ENCODE peak calls at places on chromosomes 12 and 14, in seven cellular contexts. E, S, Q, O, X, N and M are unnamed samples.
A peak's percentile ranks its signal among the peaks of the same experiment; 100 is the strongest.

GRCh38 chr14:104724981-104725771 is 1.1 kb downstream of the ADSS1 start:
- DNase-seq in E (no peak), S (no peak), Q (no peak), O (no peak), X (no peak), N (peak; percentile 85), M (peak; percentile 70)

GRCh38 chr14:87566986-87567385 is 426.0 kb downstream of the GALC start:
- DNase-seq in E (no peak), S (no peak), Q (no peak), O (no peak), X (no peak), N (no peak), M (no peak)

GRCh38 chr12:50947932-50948331 is 4.4 kb upstream of the HIGD1C start:
- DNase-seq in E (no peak), S (no peak), Q (no peak), O (no peak), X (no peak), N (no peak), M (no peak)

GRCh38 chr14:85531141-85531593 is 1.2 kb downstream of the FLRT2 start:
- DNase-seq in E (no peak), S (no peak), Q (no peak), O (no peak), X (peak; percentile 62), N (peak; percentile 44), M (peak; percentile 37)

GRCh38 chr12:74337951-74338350 is 199.7 kb upstream of the ATXN7L3B start:
- DNase-seq in E (no peak), S (no peak), Q (no peak), O (peak; percentile 29), X (no peak), N (no peak), M (no peak)

GRCh38 chr12:86228656-86229055 is 27.5 kb downstream of the MGAT4C start:
- DNase-seq in E (no peak), S (no peak), Q (no peak), O (no peak), X (no peak), N (no peak), M (no peak)

GRCh38 chr14:55780156-55780946 is 200.3 kb downstream of the KTN1 start:
- DNase-seq in E (no peak), S (no peak), Q (peak; percentile 38), O (peak; percentile 35), X (no peak), N (peak; percentile 35), M (peak; percentile 21)

GRCh38 chr12:57452181-57452936 is 2.7 kb upstream of the INHBE start:
- DNase-seq in E (no peak), S (no peak), Q (no peak), O (peak; percentile 31), X (peak; percentile 94), N (peak; percentile 60), M (peak; percentile 38)

GRCh38 chr14:92540472-92541048 is 27.0 kb downstream of the RIN3 start:
- DNase-seq in E (no peak), S (no peak), Q (no peak), O (peak; percentile 98), X (no peak), N (peak; percentile 93), M (peak; percentile 93)

GRCh38 chr12:10607885-10608458 is 5.4 kb downstream of the MAGOHB start:
- DNase-seq in E (peak; percentile 9), S (no peak), Q (no peak), O (no peak), X (no peak), N (no peak), M (no peak)

GRCh38 chr14:54735424-54735823 is 167.2 kb downstream of the GCH1 start:
- DNase-seq in E (no peak), S (no peak), Q (no peak), O (no peak), X (no peak), N (no peak), M (no peak)

GRCh38 chr12:131942671-131943070 is 7.1 kb upstream of the EP400 start:
- DNase-seq in E (no peak), S (no peak), Q (no peak), O (no peak), X (no peak), N (no peak), M (no peak)

GRCh38 chr14:54567224-54567633 is 301 bp downstream of the SAMD4A start:
- DNase-seq in E (peak; percentile 16), S (no peak), Q (no peak), O (no peak), X (peak; percentile 25), N (no peak), M (peak; percentile 28)

GRCh38 chr14:57136669-57137068 is 132.0 kb downstream of the EXOC5 start:
- DNase-seq in E (no peak), S (no peak), Q (peak; percentile 66), O (no peak), X (peak; percentile 17), N (peak; percentile 63), M (peak; percentile 38)

GRCh38 chr14:80464531-80465149 is 253.3 kb upstream of the DIO2 start:
- DNase-seq in E (no peak), S (no peak), Q (no peak), O (no peak), X (peak; percentile 15), N (no peak), M (no peak)

GRCh38 chr12:57868870-57869609 is 22.5 kb upstream of the CTDSP2 start:
- DNase-seq in E (peak; percentile 85), S (peak; percentile 7), Q (peak; percentile 54), O (no peak), X (peak; percentile 62), N (peak; percentile 56), M (no peak)

GRCh38 chr12:104589215-104589614 is 132.5 kb downstream of the CHST11 start:
- DNase-seq in E (no peak), S (no peak), Q (no peak), O (no peak), X (no peak), N (no peak), M (no peak)

GRCh38 chr14:101585211-101585610 is 23.9 kb downstream of the DIO3 start:
- DNase-seq in E (no peak), S (no peak), Q (no peak), O (no peak), X (no peak), N (no peak), M (peak; percentile 5)

GRCh38 chr14:95609398-95609990 is 74.6 kb downstream of the GLRX5 start:
- DNase-seq in E (peak; percentile 67), S (no peak), Q (peak; percentile 18), O (no peak), X (peak; percentile 75), N (no peak), M (no peak)

GRCh38 chr12:71576546-71576945 is 87.1 kb downstream of the ZFC3H1 start:
- DNase-seq in E (no peak), S (no peak), Q (no peak), O (no peak), X (peak; percentile 21), N (no peak), M (no peak)

GRCh38 chr12:25384038-25384953 is 133.6 kb upstream of the KRAS start:
- DNase-seq in E (no peak), S (no peak), Q (no peak), O (no peak), X (peak; percentile 86), N (no peak), M (no peak)

GRCh38 chr12:127588224-127588623 is 678.7 kb upstream of the TMEM132C start:
- DNase-seq in E (no peak), S (no peak), Q (no peak), O (no peak), X (no peak), N (no peak), M (no peak)

GRCh38 chr14:74988131-74988530 is 14.6 kb upstream of the EIF2B2 start:
- DNase-seq in E (no peak), S (no peak), Q (peak; percentile 56), O (no peak), X (no peak), N (no peak), M (no peak)

GRCh38 chr14:104970231-104971068 is 7.7 kb downstream of the AHNAK2 start:
- DNase-seq in E (peak; percentile 56), S (no peak), Q (no peak), O (peak; percentile 42), X (peak; percentile 26), N (peak; percentile 61), M (peak; percentile 64)

GRCh38 chr12:42277426-42278115 is 39.5 kb upstream of the YAF2 start:
- DNase-seq in E (no peak), S (no peak), Q (no peak), O (no peak), X (no peak), N (no peak), M (no peak)

GRCh38 chr12:69442894-69443293 is 27.3 kb upstream of the FRS2 start:
- DNase-seq in E (no peak), S (no peak), Q (no peak), O (no peak), X (no peak), N (no peak), M (no peak)

GRCh38 chr12:106588771-106589170 is 6.0 kb downstream of the RFX4 start:
- DNase-seq in E (no peak), S (no peak), Q (no peak), O (no peak), X (no peak), N (no peak), M (no peak)

GRCh38 chr12:22856120-22856699 is 231.2 kb downstream of the ETNK1 start:
- DNase-seq in E (no peak), S (no peak), Q (peak; percentile 35), O (peak; percentile 4), X (no peak), N (no peak), M (no peak)

GRCh38 chr12:591167-591570 is 72.1 kb downstream of the NINJ2 start:
- DNase-seq in E (peak; percentile 67), S (no peak), Q (no peak), O (no peak), X (no peak), N (peak; percentile 83), M (peak; percentile 78)

GRCh38 chr14:21343035-21343794 is 40.6 kb downstream of the SUPT16H start:
- DNase-seq in E (no peak), S (no peak), Q (no peak), O (no peak), X (no peak), N (no peak), M (no peak)

GRCh38 chr12:114848661-114849060 is 164.7 kb upstream of the TBX3 start:
- DNase-seq in E (no peak), S (no peak), Q (no peak), O (peak; percentile 30), X (no peak), N (no peak), M (no peak)

GRCh38 chr12:104457746-104458644 is 1.2 kb downstream of the CHST11 start:
- DNase-seq in E (peak; percentile 41), S (no peak), Q (no peak), O (no peak), X (no peak), N (peak; percentile 55), M (peak; percentile 23)

GRCh38 chr12:62146323-62146722 is 113.9 kb upstream of the USP15 start:
- DNase-seq in E (no peak), S (no peak), Q (no peak), O (no peak), X (no peak), N (no peak), M (no peak)

GRCh38 chr14:74459289-74459946 is 33.4 kb upstream of the SYNDIG1L start:
- DNase-seq in E (peak; percentile 67), S (no peak), Q (no peak), O (peak; percentile 20), X (peak; percentile 85), N (peak; percentile 38), M (no peak)

GRCh38 chr14:39265032-39265431 is 31.3 kb downstream of the MIA2 start:
- DNase-seq in E (no peak), S (no peak), Q (no peak), O (no peak), X (peak; percentile 21), N (no peak), M (no peak)

GRCh38 chr12:120242275-120242799 is 23.2 kb downstream of the PXN start:
- DNase-seq in E (no peak), S (no peak), Q (no peak), O (no peak), X (peak; percentile 44), N (no peak), M (no peak)

GRCh38 chr12:43113153-43113552 is 438.9 kb downstream of the ADAMTS20 start:
- DNase-seq in E (peak; percentile 34), S (no peak), Q (no peak), O (no peak), X (no peak), N (no peak), M (no peak)

GRCh38 chr12:107853479-107853878 is 79.0 kb downstream of the ASCL4 start:
- DNase-seq in E (no peak), S (no peak), Q (no peak), O (no peak), X (no peak), N (no peak), M (no peak)